ENCODE peak calls at places on chromosome 11, in four cellular contexts. X is neural progenitor cell, C is left ventricle myocardium inferior, Z is transverse colon. J is an unnamed sample.

GRCh38 chr11:19432370-19433163 is 191.8 kb upstream of the E2F8 start:
- DNase-seq in X (no peak), C (no peak), Z (peak; percentile 43), J (no peak)

GRCh38 chr11:110026823-110027626 is 66.2 kb upstream of the ZC3H12C start:
- DNase-seq in X (no peak), C (no peak), Z (no peak), J (no peak)

GRCh38 chr11:97140885-97141494 is 751.2 kb downstream of the JRKL start:
- DNase-seq in X (peak; percentile 38), C (no peak), Z (no peak), J (peak; percentile 20)

GRCh38 chr11:106789406-106789805 is 228.9 kb downstream of the GUCY1A2 start:
- DNase-seq in X (no peak), C (no peak), Z (no peak), J (no peak)

GRCh38 chr11:119832536-119832935 is 103.5 kb upstream of the NECTIN1 start:
- DNase-seq in X (peak; percentile 36), C (no peak), Z (peak; percentile 70), J (peak; percentile 81)

GRCh38 chr11:36469881-36470802 is 39.9 kb downstream of the TRAF6 start:
- DNase-seq in X (no peak), C (no peak), Z (no peak), J (no peak)

GRCh38 chr11:11263238-11264030 is 89.6 kb downstream of the CSNK2A3 start:
- DNase-seq in X (no peak), C (no peak), Z (no peak), J (peak; percentile 48)

GRCh38 chr11:47979378-47980092 is 824 bp upstream of the PTPRJ start:
- DNase-seq in X (no peak), C (no peak), Z (no peak), J (no peak)

GRCh38 chr11:66492161-66492865 is 12.1 kb downstream of the DPP3 start:
- DNase-seq in X (no peak), C (no peak), Z (no peak), J (no peak)
- H3K36me3 ChIP-seq in X (no peaks in the 10 kb centered on the region), C (peaks cover 44% of the 10 kb centered on the region), Z (peaks cover 9% of the 10 kb centered on the region), J (peaks cover 2% of the 10 kb centered on the region)

GRCh38 chr11:76444065-76444383 is 794 bp upstream of the EMSY start:
- DNase-seq in X (no peak), C (no peak), Z (no peak), J (no peak)

GRCh38 chr11:76443254-76443935 is 1.4 kb upstream of the EMSY start:
- DNase-seq in X (no peak), C (no peak), Z (no peak), J (no peak)

GRCh38 chr11:76444384-76445121 is at the start of gene EMSY:
- DNase-seq in X (peak; percentile 99), C (peak; percentile 96), Z (peak; percentile 96), J (peak; percentile 98)

GRCh38 chr11:76448506-76448905 is 3.7 kb downstream of the EMSY start:
- DNase-seq in X (peak; percentile 55), C (no peak), Z (no peak), J (no peak)

GRCh38 chr11:76445122-76446084 is 585 bp downstream of the EMSY start:
- DNase-seq in X (peak; percentile 95), C (peak; percentile 75), Z (peak; percentile 78), J (peak; percentile 86)
- TF ChIP-seq CTCF in X (peak; percentile 33), C (peak; percentile 34), Z (no peak), J (peak; percentile 24)

DNA sequence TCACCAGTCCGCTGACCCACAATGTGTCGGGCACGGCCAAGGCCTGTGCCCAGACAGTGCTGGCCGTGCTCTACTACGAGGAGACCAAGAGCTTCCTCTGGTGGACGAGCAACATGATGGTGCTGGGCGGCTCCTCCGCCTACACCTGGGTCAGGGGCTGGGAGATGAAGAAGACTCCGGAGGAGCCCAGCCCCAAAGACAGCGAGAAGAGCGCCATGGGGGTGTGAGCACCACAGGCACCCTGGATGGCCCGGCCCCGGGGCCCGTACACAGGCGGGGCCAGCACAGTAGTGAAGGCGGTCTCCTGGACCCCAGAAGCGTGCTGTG is 6.1 kb downstream of the SLC35C1 start:
- DNase-seq in X (no peak), C (no peak), Z (no peak), J (no peak)
- H3K36me3 ChIP-seq in X (no peaks in the 10 kb centered on the region), C (peaks cover 45% of the 10 kb centered on the region), Z (peaks cover 6% of the 10 kb centered on the region), J (no peaks in the 10 kb centered on the region)

GRCh38 chr11:18144243-18144642 is 11.9 kb downstream of the MRGPRX3 start:
- DNase-seq in X (no peak), C (no peak), Z (no peak), J (no peak)
- TF ChIP-seq CTCF in X (no peak), C (no peak), Z (no peak), J (no peak)

GRCh38 chr11:57804466-57804865 is 42.9 kb downstream of the CTNND1 start:
- DNase-seq in X (no peak), C (no peak), Z (no peak), J (no peak)
- H3K36me3 ChIP-seq in X (peaks cover 46% of the 10 kb centered on the region), C (peaks cover 80% of the 10 kb centered on the region), Z (peaks cover 74% of the 10 kb centered on the region), J (peaks cover 12% of the 10 kb centered on the region)

GRCh38 chr11:126874831-126875230 is 125.7 kb downstream of the KIRREL3 start:
- DNase-seq in X (peak; percentile 56), C (no peak), Z (no peak), J (no peak)
- TF ChIP-seq CTCF in X (peak; percentile 60), C (no peak), Z (no peak), J (peak; percentile 32)

GRCh38 chr11:34609850-34610249 is 11.0 kb upstream of the EHF start:
- DNase-seq in X (no peak), C (no peak), Z (no peak), J (no peak)
- H3K36me3 ChIP-seq in X (no peaks in the 10 kb centered on the region), C (no peaks in the 10 kb centered on the region), Z (no peaks in the 10 kb centered on the region), J (no peaks in the 10 kb centered on the region)

GRCh38 chr11:17770917-17771316 is 36.3 kb downstream of the KCNC1 start:
- DNase-seq in X (no peak), C (no peak), Z (no peak), J (no peak)
- TF ChIP-seq CTCF in X (peak; percentile 20), C (peak; percentile 33), Z (no peak), J (no peak)

GRCh38 chr11:58608331-58608730 is 14.1 kb upstream of the CNTF start:
- DNase-seq in X (no peak), C (no peak), Z (no peak), J (no peak)
- H3K36me3 ChIP-seq in X (peaks cover 36% of the 10 kb centered on the region), C (peaks cover 37% of the 10 kb centered on the region), Z (peaks cover 27% of the 10 kb centered on the region), J (no peaks in the 10 kb centered on the region)

J was measured in BE2C.